ENCODE peak calls at places on chromosomes 2 and 18, in nine cellular contexts. N is heart left ventricle, Y is iris pigment epithelial cell, U is WTC11, G is brain microvascular endothelial cell, S is cardiac septum, B is GM23248, R is retina, Q is small intestine. A is an unnamed sample.

GRCh38 chr2:30732376-30732775 is 74.9 kb downstream of the CAPN13 start:
- DNase-seq in N (no peak), Y (no peak), U (no peak), G (no peak), S (no peak), B (no peak), R (no peak), Q (no peak), A (no peak)

GRCh38 chr2:22282215-22282614 is 1102.8 kb upstream of the KLHL29 start:
- DNase-seq in N (no peak), Y (peak; percentile 25), U (no peak), G (no peak), S (no peak), B (no peak), R (no peak), Q (no peak), A (no peak)

GRCh38 chr2:154710078-154710477 is 11.6 kb downstream of the KCNJ3 start:
- DNase-seq in N (no peak), Y (no peak), U (no peak), G (no peak), S (no peak), B (no peak), R (no peak), Q (no peak), A (no peak)

GRCh38 chr2:35298493-35298892 is 1057.1 kb upstream of the CRIM1 start:
- DNase-seq in N (no peak), Y (peak; percentile 66), U (no peak), G (peak; percentile 87), S (peak; percentile 56), B (peak; percentile 1), R (no peak), Q (no peak), A (no peak)

GRCh38 chr2:36468463-36469266 is 113.1 kb downstream of the CRIM1 start:
- DNase-seq in N (no peak), Y (peak; percentile 92), U (no peak), G (peak; percentile 73), S (no peak), B (peak; percentile 59), R (no peak), Q (no peak), A (no peak)

GRCh38 chr2:118906186-118906585 is 35.8 kb upstream of the MARCO start:
- DNase-seq in N (no peak), Y (no peak), U (no peak), G (no peak), S (no peak), B (no peak), R (no peak), Q (no peak), A (no peak)

GRCh38 chr2:53484521-53484920 is 283.1 kb upstream of the CHAC2 start:
- DNase-seq in N (no peak), Y (no peak), U (no peak), G (no peak), S (no peak), B (no peak), R (no peak), Q (no peak), A (no peak)

GRCh38 chr18:3823073-3823472 is 373.1 kb downstream of the TGIF1 start:
- DNase-seq in N (no peak), Y (no peak), U (no peak), G (no peak), S (no peak), B (no peak), R (no peak), Q (no peak), A (no peak)

GRCh38 chr18:29712785-29713184 is 1329.8 kb downstream of the DSC3 start:
- DNase-seq in N (no peak), Y (no peak), U (no peak), G (no peak), S (no peak), B (no peak), R (no peak), Q (no peak), A (no peak)

GRCh38 chr18:76406791-76407190 is 88.3 kb downstream of the ZNF516 start:
- DNase-seq in N (no peak), Y (no peak), U (no peak), G (no peak), S (no peak), B (no peak), R (no peak), Q (no peak), A (no peak)

GRCh38 chr2:20568501-20569463 is 82.1 kb downstream of the HS1BP3 start:
- DNase-seq in N (no peak), Y (peak; percentile 86), U (no peak), G (peak; percentile 68), S (no peak), B (peak; percentile 55), R (no peak), Q (no peak), A (no peak)

GRCh38 chr18:12008181-12008767 is 27.0 kb downstream of the IMPA2 start:
- DNase-seq in N (no peak), Y (no peak), U (no peak), G (no peak), S (no peak), B (no peak), R (no peak), Q (peak; percentile 95), A (no peak)

GRCh38 chr2:170271340-170271739 is 93.4 kb downstream of the MYO3B start:
- DNase-seq in N (peak; percentile 33), Y (no peak), U (no peak), G (no peak), S (no peak), B (peak; percentile 2), R (no peak), Q (no peak), A (no peak)

GRCh38 chr2:150517951-150518680 is 30.6 kb upstream of the RND3 start:
- DNase-seq in N (no peak), Y (peak; percentile 90), U (no peak), G (peak; percentile 62), S (no peak), B (peak; percentile 88), R (no peak), Q (no peak), A (no peak)

GRCh38 chr2:174957049-174957448 is 48.1 kb downstream of the CHN1 start:
- DNase-seq in N (no peak), Y (no peak), U (no peak), G (no peak), S (no peak), B (no peak), R (no peak), Q (no peak), A (no peak)

GRCh38 chr2:121898483-121898882 is 143.0 kb downstream of the TSN start:
- DNase-seq in N (no peak), Y (peak; percentile 49), U (no peak), G (peak; percentile 43), S (no peak), B (peak; percentile 83), R (no peak), Q (no peak), A (no peak)

A was measured in esophagus squamous epithelium.